ENCODE peak calls at places on chromosome 7, in four cellular contexts. L is ovary, W is vagina, Y is fibroblast of lung. Q is an unnamed sample.

GRCh38 chr7:51288896-51289607 is 27.6 kb downstream of the COBL start:
- DNase-seq in Y (no peak), W (no peak), L (no peak), Q (no peak)

GRCh38 chr7:70092314-70093303 is 494.3 kb downstream of the AUTS2 start:
- DNase-seq in Y (peak; percentile 95), W (no peak), L (peak; percentile 29), Q (no peak)

GRCh38 chr7:41708621-41709358 is 5.9 kb upstream of the INHBA start:
- DNase-seq in W (no peak), Y (peak; percentile 51), L (no peak), Q (no peak)

GRCh38 chr7:158271646-158272045 is 316.0 kb downstream of the PTPRN2 start:
- DNase-seq in Y (no peak), W (no peak), L (no peak), Q (peak; percentile 33)

GRCh38 chr7:112212516-112213036 is 6.1 kb downstream of the ZNF277 start:
- DNase-seq in Y (peak; percentile 47), W (no peak), L (no peak), Q (no peak)

GRCh38 chr7:113402005-113402404 is 283.7 kb upstream of the SMIM30 start:
- DNase-seq in L (no peak), W (no peak), Y (no peak), Q (no peak)

GRCh38 chr7:98133181-98133580 is 26.5 kb downstream of the LMTK2 start:
- DNase-seq in Y (peak; percentile 27), W (no peak), L (no peak), Q (no peak)

GRCh38 chr7:152411389-152411788 is 24.4 kb downstream of the KMT2C start:
- DNase-seq in L (no peak), Y (no peak), W (no peak), Q (no peak)

GRCh38 chr7:2699289-2699620 is 11.3 kb downstream of the AMZ1 start:
- DNase-seq in Y (no peak), W (no peak), L (no peak), Q (no peak)

GRCh38 chr7:155878674-155879073 is 66.4 kb upstream of the SHH start:
- DNase-seq in L (no peak), Y (no peak), W (no peak), Q (no peak)

DNA sequence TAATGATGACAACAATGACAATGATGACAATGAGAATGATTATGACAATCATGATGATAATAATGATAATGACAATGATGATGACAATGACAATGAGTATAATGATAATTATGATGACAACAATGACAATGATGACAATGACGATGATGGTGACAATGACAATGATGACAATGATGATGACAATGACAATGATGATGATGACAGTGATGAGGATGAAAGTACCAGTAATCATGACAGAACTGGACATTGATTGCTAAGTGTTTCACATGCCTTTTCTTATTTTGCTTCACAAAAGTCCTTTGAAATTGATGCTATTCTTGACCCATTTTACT is 1106.0 kb upstream of the AUTS2 start:
- DNase-seq in L (no peak), W (no peak), Y (no peak), Q (no peak)
- H3K4me1 ChIP-seq in L (no peaks in the 10 kb centered on the region), W (no peaks in the 10 kb centered on the region), Y (no peaks in the 10 kb centered on the region), Q (no peaks in the 10 kb centered on the region)

GRCh38 chr7:27128034-27128433 is 2.5 kb downstream of the HOXA4 start:
- DNase-seq in L (no peak), Y (peak; percentile 70), W (no peak), Q (no peak)
- H3K4me3 ChIP-seq in L (no peak overlapping the region), Y (no peak overlapping the region), W (no peak overlapping the region), Q (no peak overlapping the region)

GRCh38 chr7:13042605-13043236 is 355.3 kb downstream of the ARL4A start:
- DNase-seq in Y (peak; percentile 57), W (no peak), L (no peak), Q (no peak)
- H3K4me1 ChIP-seq in Y (peaks cover 2% of the 10 kb centered on the region), W (no peaks in the 10 kb centered on the region), L (no peaks in the 10 kb centered on the region), Q (no peaks in the 10 kb centered on the region)

GRCh38 chr7:74476546-74477095 is 22.9 kb downstream of the GTF2IRD1 start:
- DNase-seq in Y (no peak), W (no peak), L (no peak), Q (peak; percentile 71)

GRCh38 chr7:74474271-74474865 is 20.7 kb downstream of the GTF2IRD1 start:
- DNase-seq in W (no peak), L (no peak), Y (peak; percentile 35), Q (no peak)

GRCh38 chr7:74475243-74475986 is 21.7 kb downstream of the GTF2IRD1 start:
- DNase-seq in Y (no peak), W (no peak), L (no peak), Q (peak; percentile 78)

GRCh38 chr7:74477188-74477587 is 23.5 kb downstream of the GTF2IRD1 start:
- DNase-seq in W (no peak), L (no peak), Y (no peak), Q (peak; percentile 75)

DNA sequence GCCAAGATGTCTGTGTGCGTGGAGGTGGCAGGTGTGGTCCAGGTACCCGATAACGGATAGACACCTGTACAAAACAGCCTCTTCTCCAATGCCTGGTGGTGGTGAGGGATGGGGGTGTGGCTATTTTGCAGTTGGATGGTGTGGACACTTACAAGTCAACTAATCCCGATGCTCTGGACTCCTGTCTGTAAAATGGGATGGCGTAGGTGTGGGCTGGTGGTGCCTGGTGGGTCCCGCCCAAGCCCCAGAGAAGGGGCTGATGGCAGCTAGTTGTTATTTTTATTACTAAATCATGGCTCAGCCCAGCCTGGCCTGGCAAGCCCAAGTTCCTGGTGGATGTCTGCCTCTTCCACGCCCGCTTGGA is 22.3 kb downstream of the GTF2IRD1 start:
- DNase-seq in L (no peak), W (no peak), Y (no peak), Q (no peak)
- H3K4me3 ChIP-seq in L (no peak overlapping the region), W (no peak overlapping the region), Y (no peak overlapping the region), Q (no peak overlapping the region)

DNA sequence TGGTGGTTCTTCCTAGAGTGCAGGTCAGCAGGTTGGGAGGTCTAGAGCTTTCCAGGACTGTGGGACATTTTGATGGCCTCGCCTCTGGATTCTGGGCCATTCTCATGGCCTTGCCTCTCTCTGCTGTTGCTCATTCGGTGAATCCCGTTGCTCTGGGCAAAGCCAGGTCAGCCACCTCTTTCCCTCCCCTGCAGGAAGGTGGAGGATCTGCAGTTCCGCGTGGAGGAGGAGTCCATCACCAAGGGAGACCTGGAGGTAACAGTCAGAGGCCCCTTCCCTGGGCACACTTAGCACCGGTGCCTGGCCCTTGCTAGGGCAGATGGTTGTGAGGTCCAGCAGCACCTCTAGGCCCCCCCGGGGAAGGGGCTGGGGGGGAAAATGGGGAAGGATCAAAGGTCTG is 74.9 kb downstream of the CLIP2 start:
- DNase-seq in W (no peak), L (no peak), Y (no peak), Q (no peak)
- H3K4me1 ChIP-seq in W (peaks cover 6% of the 10 kb centered on the region), L (no peaks in the 10 kb centered on the region), Y (no peaks in the 10 kb centered on the region), Q (no peaks in the 10 kb centered on the region)

DNA sequence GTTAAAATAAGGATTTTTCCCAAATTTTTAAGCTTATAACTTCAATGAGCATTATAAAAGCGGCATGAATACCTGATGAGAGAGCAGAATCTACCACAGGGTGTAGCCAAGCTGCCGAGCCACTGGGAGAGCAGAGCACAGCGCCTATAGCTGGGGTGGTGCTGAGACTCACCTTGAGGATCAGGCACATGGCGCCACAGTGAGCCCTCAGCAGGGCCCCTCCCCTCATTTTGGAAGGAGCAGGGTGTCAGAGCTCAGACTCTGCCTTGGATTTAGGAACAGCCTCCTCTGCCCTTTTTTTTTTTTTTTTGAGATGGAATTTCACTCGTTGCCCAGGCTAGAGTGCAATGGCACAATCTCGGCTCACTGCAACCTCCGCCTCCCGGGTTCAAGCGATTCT is 118.6 kb downstream of the SRPK2 start:
- DNase-seq in Y (no peak), L (no peak), W (no peak), Q (no peak)
- H3K4me3 ChIP-seq in Y (no peak overlapping the region), L (peak overlapping the region; percentile 37), W (no peak overlapping the region), Q (no peak overlapping the region)

DNA sequence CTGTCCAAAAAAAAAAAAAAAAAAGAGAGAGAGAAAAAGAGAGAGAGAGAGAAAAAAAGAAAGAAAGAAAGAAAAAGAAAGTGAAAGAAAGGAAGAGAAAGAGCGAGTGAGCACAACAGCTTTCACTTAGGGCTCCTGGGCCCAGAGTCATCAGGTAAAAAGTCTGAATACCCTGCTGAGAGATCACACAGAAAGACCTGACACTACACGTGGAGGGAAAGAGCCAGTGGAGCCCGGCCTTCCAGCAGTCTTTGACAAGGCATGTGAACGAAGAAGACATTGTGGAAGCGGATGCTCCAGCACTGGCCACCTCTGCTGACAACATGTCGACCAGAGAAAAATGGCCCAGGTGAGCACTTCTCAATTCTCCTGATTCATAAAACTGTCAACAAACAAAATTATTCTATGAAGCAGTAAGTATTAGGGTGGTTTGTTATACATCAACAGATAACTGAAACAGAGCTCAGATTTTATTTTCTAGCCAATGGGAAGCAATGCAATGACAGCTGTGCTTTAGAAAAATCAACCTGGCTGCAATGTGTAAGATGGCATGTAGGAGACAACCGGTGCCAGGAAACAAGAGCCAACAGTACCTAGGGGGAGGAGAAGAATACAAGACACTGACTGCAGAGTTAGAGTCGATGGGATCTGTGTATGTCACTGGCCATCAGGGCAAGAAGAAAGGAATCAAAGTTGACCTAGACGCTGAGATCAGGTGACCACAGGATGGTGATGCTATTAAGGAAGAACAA is 4.4 kb downstream of the RNF216 start:
- DNase-seq in W (no peak), L (no peak), Y (no peak), Q (no peak)
- H3K4me1 ChIP-seq in W (peaks cover 53% of the 10 kb centered on the region), L (peaks cover 9% of the 10 kb centered on the region), Y (peaks cover 4% of the 10 kb centered on the region), Q (peaks cover 26% of the 10 kb centered on the region)

GRCh38 chr7:128939075-128939860 is 1.5 kb downstream of the IRF5 start:
- DNase-seq in L (no peak), Y (no peak), W (peak; percentile 69), Q (peak; percentile 77)
- H3K4me3 ChIP-seq in L (no peak overlapping the region), Y (no peak overlapping the region), W (peak overlapping the region; percentile 52), Q (peak overlapping the region; percentile 60)